ENCODE peak calls at places on chromosomes 1 and 21, in nine cellular contexts. One of them, this sample, is unnamed.

GRCh38 chr1:41379741-41380130 is 18.5 kb downstream of the FOXO6 start:
- DNase-seq in cardiac fibroblast: no peak
- DNase-seq in tibial nerve: no peak
- DNase-seq in A549: no peak
- DNase-seq in fibroblast of lung: no peak
- DNase-seq in dorsolateral prefrontal cortex: no peak
- DNase-seq in fibroblast of the aortic adventitia: no peak
- DNase-seq in GM06990: no peak
- DNase-seq in fibroblast of mammary gland: no peak
- DNase-seq in this sample: no peak

GRCh38 chr1:180173952-180174351 is 19.3 kb downstream of the QSOX1 start:
- DNase-seq in cardiac fibroblast: peak; percentile 61
- DNase-seq in tibial nerve: peak; percentile 30
- DNase-seq in A549: no peak
- DNase-seq in fibroblast of lung: peak; percentile 47
- DNase-seq in dorsolateral prefrontal cortex: peak; percentile 66
- DNase-seq in fibroblast of the aortic adventitia: peak; percentile 76
- DNase-seq in GM06990: no peak
- DNase-seq in fibroblast of mammary gland: peak; percentile 43
- DNase-seq in this sample: no peak

GRCh38 chr1:234943801-234944402 is 184.7 kb downstream of the TOMM20 start:
- DNase-seq in cardiac fibroblast: no peak
- DNase-seq in tibial nerve: no peak
- DNase-seq in A549: no peak
- DNase-seq in fibroblast of lung: no peak
- DNase-seq in dorsolateral prefrontal cortex: no peak
- DNase-seq in fibroblast of the aortic adventitia: no peak
- DNase-seq in GM06990: no peak
- DNase-seq in fibroblast of mammary gland: no peak
- DNase-seq in this sample: no peak

GRCh38 chr1:103129255-103129654 is 20.9 kb upstream of the COL11A1 start:
- DNase-seq in cardiac fibroblast: peak; percentile 80
- DNase-seq in tibial nerve: no peak
- DNase-seq in A549: no peak
- DNase-seq in fibroblast of lung: peak; percentile 40
- DNase-seq in dorsolateral prefrontal cortex: no peak
- DNase-seq in fibroblast of the aortic adventitia: peak; percentile 2
- DNase-seq in GM06990: no peak
- DNase-seq in fibroblast of mammary gland: peak; percentile 87
- DNase-seq in this sample: peak; percentile 65

GRCh38 chr1:107941123-107941522 is 23.9 kb downstream of the VAV3 start:
- DNase-seq in cardiac fibroblast: peak; percentile 60
- DNase-seq in tibial nerve: no peak
- DNase-seq in A549: no peak
- DNase-seq in fibroblast of lung: no peak
- DNase-seq in dorsolateral prefrontal cortex: no peak
- DNase-seq in fibroblast of the aortic adventitia: peak; percentile 18
- DNase-seq in GM06990: no peak
- DNase-seq in fibroblast of mammary gland: peak; percentile 64
- DNase-seq in this sample: no peak

GRCh38 chr1:35795295-35795694 is 12.5 kb upstream of the AGO4 start:
- DNase-seq in cardiac fibroblast: no peak
- DNase-seq in tibial nerve: no peak
- DNase-seq in A549: no peak
- DNase-seq in fibroblast of lung: no peak
- DNase-seq in dorsolateral prefrontal cortex: no peak
- DNase-seq in fibroblast of the aortic adventitia: no peak
- DNase-seq in GM06990: no peak
- DNase-seq in fibroblast of mammary gland: no peak
- DNase-seq in this sample: no peak

GRCh38 chr21:44406953-44407352 is 48.4 kb upstream of the LRRC3 start:
- DNase-seq in cardiac fibroblast: no peak
- DNase-seq in tibial nerve: no peak
- DNase-seq in A549: no peak
- DNase-seq in fibroblast of lung: no peak
- DNase-seq in dorsolateral prefrontal cortex: no peak
- DNase-seq in fibroblast of the aortic adventitia: no peak
- DNase-seq in GM06990: no peak
- DNase-seq in fibroblast of mammary gland: no peak
- DNase-seq in this sample: no peak

GRCh38 chr1:19381261-19381660 is 69.1 kb downstream of the SLC66A1 start:
- DNase-seq in cardiac fibroblast: no peak
- DNase-seq in tibial nerve: no peak
- DNase-seq in A549: no peak
- DNase-seq in fibroblast of lung: no peak
- DNase-seq in dorsolateral prefrontal cortex: no peak
- DNase-seq in fibroblast of the aortic adventitia: no peak
- DNase-seq in GM06990: no peak
- DNase-seq in fibroblast of mammary gland: no peak
- DNase-seq in this sample: no peak

GRCh38 chr1:169484683-169485426 is 889 bp downstream of the SLC19A2 start:
- DNase-seq in cardiac fibroblast: peak; percentile 75
- DNase-seq in tibial nerve: peak; percentile 18
- DNase-seq in A549: peak; percentile 38
- DNase-seq in fibroblast of lung: peak; percentile 72
- DNase-seq in dorsolateral prefrontal cortex: peak; percentile 44
- DNase-seq in fibroblast of the aortic adventitia: peak; percentile 78
- DNase-seq in GM06990: no peak
- DNase-seq in fibroblast of mammary gland: peak; percentile 79
- DNase-seq in this sample: no peak

GRCh38 chr1:52263153-52263910 is 102.7 kb downstream of the CC2D1B start:
- DNase-seq in cardiac fibroblast: no peak
- DNase-seq in tibial nerve: no peak
- DNase-seq in A549: no peak
- DNase-seq in fibroblast of lung: no peak
- DNase-seq in dorsolateral prefrontal cortex: no peak
- DNase-seq in fibroblast of the aortic adventitia: no peak
- DNase-seq in GM06990: no peak
- DNase-seq in fibroblast of mammary gland: no peak
- DNase-seq in this sample: no peak

GRCh38 chr21:46253610-46254124 is 25.1 kb upstream of the LSS start:
- DNase-seq in cardiac fibroblast: peak; percentile 18
- DNase-seq in tibial nerve: no peak
- DNase-seq in A549: no peak
- DNase-seq in fibroblast of lung: no peak
- DNase-seq in dorsolateral prefrontal cortex: no peak
- DNase-seq in fibroblast of the aortic adventitia: no peak
- DNase-seq in GM06990: peak; percentile 69
- DNase-seq in fibroblast of mammary gland: peak; percentile 40
- DNase-seq in this sample: no peak

GRCh38 chr21:43908167-43908566 is 43.1 kb downstream of the AGPAT3 start:
- DNase-seq in cardiac fibroblast: no peak
- DNase-seq in tibial nerve: no peak
- DNase-seq in A549: no peak
- DNase-seq in fibroblast of lung: no peak
- DNase-seq in dorsolateral prefrontal cortex: no peak
- DNase-seq in fibroblast of the aortic adventitia: peak; percentile 11
- DNase-seq in GM06990: no peak
- DNase-seq in fibroblast of mammary gland: no peak
- DNase-seq in this sample: no peak

GRCh38 chr1:35561972-35562680 is 4.5 kb downstream of the NCDN start:
- DNase-seq in cardiac fibroblast: no peak
- DNase-seq in tibial nerve: no peak
- DNase-seq in A549: no peak
- DNase-seq in fibroblast of lung: no peak
- DNase-seq in dorsolateral prefrontal cortex: no peak
- DNase-seq in fibroblast of the aortic adventitia: no peak
- DNase-seq in GM06990: no peak
- DNase-seq in fibroblast of mammary gland: no peak
- DNase-seq in this sample: no peak

GRCh38 chr1:178262101-178262500 is 168.2 kb downstream of the RASAL2 start:
- DNase-seq in cardiac fibroblast: peak; percentile 82
- DNase-seq in tibial nerve: no peak
- DNase-seq in A549: peak; percentile 46
- DNase-seq in fibroblast of lung: peak; percentile 80
- DNase-seq in dorsolateral prefrontal cortex: no peak
- DNase-seq in fibroblast of the aortic adventitia: peak; percentile 59
- DNase-seq in GM06990: no peak
- DNase-seq in fibroblast of mammary gland: peak; percentile 63
- DNase-seq in this sample: no peak

GRCh38 chr1:8257621-8258020 is 60.3 kb upstream of the SLC45A1 start:
- DNase-seq in cardiac fibroblast: no peak
- DNase-seq in tibial nerve: no peak
- DNase-seq in A549: no peak
- DNase-seq in fibroblast of lung: no peak
- DNase-seq in dorsolateral prefrontal cortex: no peak
- DNase-seq in fibroblast of the aortic adventitia: no peak
- DNase-seq in GM06990: no peak
- DNase-seq in fibroblast of mammary gland: no peak
- DNase-seq in this sample: no peak

GRCh38 chr1:213661346-213661745 is 326.4 kb upstream of the PROX1 start:
- DNase-seq in cardiac fibroblast: no peak
- DNase-seq in tibial nerve: no peak
- DNase-seq in A549: no peak
- DNase-seq in fibroblast of lung: no peak
- DNase-seq in dorsolateral prefrontal cortex: no peak
- DNase-seq in fibroblast of the aortic adventitia: no peak
- DNase-seq in GM06990: no peak
- DNase-seq in fibroblast of mammary gland: peak; percentile 0
- DNase-seq in this sample: no peak

GRCh38 chr1:61173118-61173517 is 90.8 kb downstream of the NFIA start:
- DNase-seq in cardiac fibroblast: peak; percentile 40
- DNase-seq in tibial nerve: no peak
- DNase-seq in A549: no peak
- DNase-seq in fibroblast of lung: no peak
- DNase-seq in dorsolateral prefrontal cortex: no peak
- DNase-seq in fibroblast of the aortic adventitia: no peak
- DNase-seq in GM06990: no peak
- DNase-seq in fibroblast of mammary gland: peak; percentile 29
- DNase-seq in this sample: no peak

DNA sequence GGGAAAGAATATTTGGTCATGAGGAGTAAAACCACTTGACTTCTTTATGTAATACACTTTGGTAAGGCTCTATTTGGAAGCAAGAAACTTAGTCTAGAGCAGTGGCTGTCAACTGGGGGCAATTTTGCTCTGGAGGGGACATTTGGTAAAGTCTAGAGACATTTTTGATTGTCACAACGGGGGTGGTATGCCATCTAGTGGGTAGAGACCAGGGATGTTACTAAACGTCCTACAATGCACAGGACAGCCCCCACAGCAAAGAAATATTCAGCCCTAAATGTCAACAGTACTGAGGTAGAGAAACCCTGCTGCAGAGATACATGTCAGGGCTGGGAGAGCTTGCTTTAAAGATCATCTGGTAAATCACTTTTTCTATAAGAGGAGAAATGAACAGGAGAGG is 13.5 kb downstream of the FUCA1 start:
- DNase-seq in cardiac fibroblast: peak; percentile 35
- DNase-seq in tibial nerve: no peak
- DNase-seq in A549: no peak
- DNase-seq in fibroblast of lung: no peak
- DNase-seq in dorsolateral prefrontal cortex: no peak
- DNase-seq in fibroblast of the aortic adventitia: peak; percentile 21
- DNase-seq in GM06990: no peak
- DNase-seq in fibroblast of mammary gland: peak; percentile 8
- DNase-seq in this sample: no peak
- TF ChIP-seq CTCF in cardiac fibroblast: peak; percentile 41
- TF ChIP-seq CTCF in tibial nerve: no peak
- TF ChIP-seq CTCF in A549: peak; percentile 43
- TF ChIP-seq CTCF in fibroblast of lung: no peak
- TF ChIP-seq CTCF in dorsolateral prefrontal cortex: no peak
- TF ChIP-seq CTCF in fibroblast of the aortic adventitia: peak; percentile 22
- TF ChIP-seq CTCF in GM06990: peak; percentile 23
- TF ChIP-seq CTCF in fibroblast of mammary gland: peak; percentile 23
- TF ChIP-seq CTCF in this sample: peak; percentile 17

DNA sequence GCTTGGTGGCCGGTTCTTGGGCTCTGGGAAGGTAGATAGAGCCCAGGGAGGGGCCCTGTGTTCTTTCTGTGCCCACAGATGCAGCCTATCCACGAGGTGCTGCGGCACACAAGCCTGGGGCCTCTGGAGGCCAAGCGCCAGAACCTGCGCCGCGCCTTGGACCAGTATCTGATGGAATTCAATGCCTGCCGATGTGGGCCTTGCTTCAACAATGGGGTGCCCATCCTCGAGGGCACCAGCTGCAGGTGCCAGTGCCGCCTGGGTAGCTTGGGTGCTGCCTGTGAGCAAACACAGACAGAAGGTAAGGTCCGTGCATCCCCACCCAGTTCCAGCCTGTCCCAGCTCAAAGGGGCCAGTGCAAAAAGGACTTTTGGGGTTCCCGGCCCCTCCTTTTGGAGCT is 53.5 kb downstream of the C8B start:
- DNase-seq in cardiac fibroblast: no peak
- DNase-seq in tibial nerve: no peak
- DNase-seq in A549: no peak
- DNase-seq in fibroblast of lung: no peak
- DNase-seq in dorsolateral prefrontal cortex: no peak
- DNase-seq in fibroblast of the aortic adventitia: no peak
- DNase-seq in GM06990: no peak
- DNase-seq in fibroblast of mammary gland: no peak
- DNase-seq in this sample: no peak
- H3K4me3 ChIP-seq in cardiac fibroblast: no peak overlapping the region
- H3K4me3 ChIP-seq in tibial nerve: no peak overlapping the region
- H3K4me3 ChIP-seq in A549: no peak overlapping the region
- H3K4me3 ChIP-seq in fibroblast of lung: no peak overlapping the region
- H3K4me3 ChIP-seq in dorsolateral prefrontal cortex: no peak overlapping the region
- H3K4me3 ChIP-seq in fibroblast of the aortic adventitia: no peak overlapping the region
- H3K4me3 ChIP-seq in GM06990: no peak overlapping the region
- H3K4me3 ChIP-seq in fibroblast of mammary gland: no peak overlapping the region
- H3K4me3 ChIP-seq in this sample: no peak overlapping the region

DNA sequence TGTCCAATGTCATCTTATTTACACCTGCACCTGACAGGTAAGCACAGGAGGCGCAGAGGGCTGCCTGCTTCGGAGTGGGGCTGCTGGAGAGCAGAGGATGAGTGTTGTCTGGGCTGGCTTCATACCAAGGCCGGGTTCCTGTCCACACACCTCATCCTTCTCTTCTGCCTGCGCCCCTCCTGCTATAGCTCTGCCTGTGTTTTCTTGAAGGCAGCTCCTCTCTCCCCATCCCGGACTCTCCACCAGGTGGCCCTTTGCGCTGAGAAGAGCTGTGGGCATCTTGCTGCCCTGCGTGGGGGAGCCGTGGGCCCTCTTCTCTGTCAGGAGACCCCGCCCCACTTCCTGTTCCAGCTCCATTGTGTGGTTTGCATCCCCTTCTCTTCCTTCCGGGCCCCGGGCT is 35.0 kb downstream of the ARHGEF10L start:
- DNase-seq in cardiac fibroblast: no peak
- DNase-seq in tibial nerve: no peak
- DNase-seq in A549: no peak
- DNase-seq in fibroblast of lung: no peak
- DNase-seq in dorsolateral prefrontal cortex: no peak
- DNase-seq in fibroblast of the aortic adventitia: no peak
- DNase-seq in GM06990: no peak
- DNase-seq in fibroblast of mammary gland: no peak
- DNase-seq in this sample: no peak
- TF ChIP-seq CTCF in cardiac fibroblast: peak; percentile 21
- TF ChIP-seq CTCF in tibial nerve: no peak
- TF ChIP-seq CTCF in A549: no peak
- TF ChIP-seq CTCF in fibroblast of lung: peak; percentile 20
- TF ChIP-seq CTCF in dorsolateral prefrontal cortex: no peak
- TF ChIP-seq CTCF in fibroblast of the aortic adventitia: peak; percentile 24
- TF ChIP-seq CTCF in GM06990: peak; percentile 9
- TF ChIP-seq CTCF in fibroblast of mammary gland: no peak
- TF ChIP-seq CTCF in this sample: peak; percentile 20

DNA sequence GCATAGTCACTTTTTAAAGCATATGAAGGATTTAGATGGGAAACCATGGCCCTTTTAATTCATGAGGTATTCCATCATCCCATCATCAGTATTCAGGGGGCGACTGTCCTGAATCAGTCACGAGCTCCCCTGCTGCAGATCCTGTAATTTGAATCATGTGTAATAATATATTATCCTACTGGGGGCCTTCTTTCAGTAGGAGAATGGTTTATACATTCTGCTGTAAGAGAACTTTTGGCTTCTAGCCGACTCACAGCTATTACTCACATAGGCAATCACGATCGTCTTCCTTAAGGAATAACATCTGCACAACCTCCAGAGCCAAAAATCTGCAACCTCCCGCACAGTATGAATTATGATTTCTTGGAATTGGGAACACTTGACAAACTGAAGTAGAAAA is 342.9 kb downstream of the USP25 start:
- DNase-seq in cardiac fibroblast: peak; percentile 75
- DNase-seq in tibial nerve: no peak
- DNase-seq in A549: no peak
- DNase-seq in fibroblast of lung: peak; percentile 98
- DNase-seq in dorsolateral prefrontal cortex: peak; percentile 31
- DNase-seq in fibroblast of the aortic adventitia: peak; percentile 96
- DNase-seq in GM06990: no peak
- DNase-seq in fibroblast of mammary gland: peak; percentile 99
- DNase-seq in this sample: peak; percentile 67
- H3K4me3 ChIP-seq in cardiac fibroblast: no peak overlapping the region
- H3K4me3 ChIP-seq in tibial nerve: no peak overlapping the region
- H3K4me3 ChIP-seq in A549: no peak overlapping the region
- H3K4me3 ChIP-seq in fibroblast of lung: no peak overlapping the region
- H3K4me3 ChIP-seq in dorsolateral prefrontal cortex: peak overlapping the region; percentile 52
- H3K4me3 ChIP-seq in fibroblast of the aortic adventitia: no peak overlapping the region
- H3K4me3 ChIP-seq in GM06990: no peak overlapping the region
- H3K4me3 ChIP-seq in fibroblast of mammary gland: peak overlapping the region; percentile 29
- H3K4me3 ChIP-seq in this sample: peak overlapping the region; percentile 59

This sample was measured in AG04449.